ENCODE peak calls at places on chromosomes 12 and 14, in five cellular contexts. R is stomach, A is tibial nerve, N is HCT116, B is RWPE1. V is an unnamed sample.

GRCh38 chr12:54759751-54760150 is 94.6 kb upstream of the MUCL1 start:
- DNase-seq in B (no peak), A (no peak), R (no peak), N (peak), V (peak)

GRCh38 chr12:124386661-124387509 is 92.0 kb downstream of the RFLNA start:
- DNase-seq in A (no peak), R (no peak), N (no peak), B (no peak), V (no peak)

GRCh38 chr12:71865166-71865713 is 25.7 kb downstream of the TBC1D15 start:
- DNase-seq in A (no peak), N (no peak), B (peak), R (no peak), V (no peak)

GRCh38 chr12:111429760-111430417 is 24.2 kb downstream of the SH2B3 start:
- DNase-seq in A (no peak), N (no peak), R (no peak), B (no peak), V (no peak)

GRCh38 chr12:95169368-95169767 is 47.9 kb downstream of the FGD6 start:
- DNase-seq in A (no peak), R (peak), N (peak), B (peak), V (no peak)

GRCh38 chr14:85243306-85243705 is 286.6 kb upstream of the FLRT2 start:
- DNase-seq in R (no peak), N (no peak), B (no peak), A (no peak), V (no peak)

GRCh38 chr14:88987516-88987915 is 163.1 kb downstream of the TTC8 start:
- DNase-seq in A (no peak), N (peak), B (peak), R (no peak), V (no peak)

GRCh38 chr12:13959131-13959734 is 22.2 kb downstream of the GRIN2B start:
- DNase-seq in R (no peak), B (no peak), A (no peak), N (no peak), V (no peak)

GRCh38 chr14:99217066-99217465 is 54.9 kb downstream of the BCL11B start:
- DNase-seq in R (no peak), A (no peak), B (no peak), N (no peak), V (no peak)

GRCh38 chr14:22484638-22485037 is 104.4 kb downstream of the DAD1 start:
- DNase-seq in R (no peak), N (no peak), A (no peak), B (no peak), V (no peak)

GRCh38 chr14:49464885-49465284 is 121.3 kb downstream of the RPS29 start:
- DNase-seq in N (peak), R (no peak), A (no peak), B (no peak), V (no peak)

GRCh38 chr12:7431993-7432685 is 11.8 kb downstream of the CD163L1 start:
- DNase-seq in A (no peak), R (no peak), N (no peak), B (no peak), V (no peak)

GRCh38 chr12:49189731-49190314 is 943 bp upstream of the TUBA1A start:
- DNase-seq in R (no peak), A (no peak), B (no peak), N (no peak), V (no peak)

GRCh38 chr12:73112035-73112816 is 840.1 kb downstream of the TRHDE start:
- DNase-seq in R (no peak), N (no peak), A (no peak), B (no peak), V (no peak)

GRCh38 chr12:70609739-70610491 is 27.3 kb downstream of the PTPRB start:
- DNase-seq in A (no peak), R (peak), B (peak), N (no peak), V (no peak)

GRCh38 chr12:48817957-48818830 is at the start of gene CACNB3:
- DNase-seq in N (no peak), R (peak), B (peak), A (peak), V (no peak)

DNA sequence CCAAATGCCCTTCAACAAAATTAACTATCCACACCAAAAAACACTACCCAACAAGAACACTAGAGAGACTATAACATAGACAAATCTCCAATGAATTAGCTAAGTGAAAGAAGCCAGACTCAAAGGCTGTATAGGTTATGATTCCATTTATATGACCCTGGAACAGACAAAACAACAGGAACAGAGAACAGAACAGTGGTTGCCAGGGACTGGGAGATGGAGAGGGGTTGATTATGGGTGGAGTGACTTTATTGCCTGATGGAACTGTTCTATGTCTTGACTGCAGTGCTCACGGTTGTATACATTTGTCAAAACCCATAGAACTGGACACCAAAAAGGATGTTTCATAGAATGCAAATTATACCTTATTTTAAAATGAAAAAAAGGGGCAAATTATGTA is 14.9 kb downstream of the CATSPERB start:
- DNase-seq in R (no peak), N (no peak), A (no peak), B (no peak), V (no peak)
- H3K27ac ChIP-seq in R (no peak), N (no peak), A (no peak), B (no peak), V (no peak)

GRCh38 chr14:69615471-69616407 is 4.3 kb downstream of the SUSD6 start:
- DNase-seq in R (peak), N (no peak), B (peak), A (peak), V (no peak)
- H3K27ac ChIP-seq in R (peak), N (no peak), B (peak), A (peak), V (peak)

GRCh38 chr12:129723260-129723659 is 180.6 kb downstream of the TMEM132D start:
- DNase-seq in R (no peak), N (no peak), B (no peak), A (no peak), V (no peak)

GRCh38 chr12:129727100-129727499 is 176.7 kb downstream of the TMEM132D start:
- DNase-seq in B (no peak), A (no peak), R (no peak), N (no peak), V (no peak)

DNA sequence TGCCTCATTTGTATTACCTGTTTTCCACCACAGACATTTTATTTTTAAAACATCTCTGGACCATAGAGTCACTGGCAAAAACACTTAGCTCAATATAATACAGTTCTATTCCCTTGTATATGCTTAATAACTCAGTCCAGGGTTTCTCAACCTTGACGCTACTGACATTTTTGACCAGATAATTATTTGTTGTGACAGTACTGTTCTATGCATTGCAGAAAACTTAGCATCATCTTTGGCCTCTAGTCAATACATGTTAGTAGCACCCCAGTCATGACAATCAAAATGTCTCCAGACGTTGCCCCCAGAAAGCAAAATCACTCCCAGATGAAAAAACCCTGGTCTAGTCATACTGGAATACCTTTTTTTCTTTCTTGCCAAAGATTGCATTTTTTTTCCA is 174.7 kb downstream of the TMEM132D start:
- DNase-seq in B (no peak), N (no peak), R (no peak), A (no peak), V (no peak)
- H3K27ac ChIP-seq in B (no peak), N (no peak), R (no peak), A (no peak), V (no peak)

GRCh38 chr14:24110485-24110884 is 4.1 kb upstream of the DCAF11 start:
- DNase-seq in A (no peak), R (no peak), B (no peak), N (no peak), V (no peak)

GRCh38 chr14:24110060-24110459 is 4.5 kb upstream of the DCAF11 start:
- DNase-seq in R (no peak), N (no peak), B (no peak), A (no peak), V (no peak)

GRCh38 chr14:24106672-24107271 is 7.8 kb upstream of the DCAF11 start:
- DNase-seq in B (no peak), R (no peak), A (no peak), N (no peak), V (no peak)

GRCh38 chr14:24103451-24103850 is 9.3 kb downstream of the PCK2 start:
- DNase-seq in A (no peak), N (no peak), R (no peak), B (no peak), V (no peak)

GRCh38 chr14:24108336-24108874 is 6.2 kb upstream of the DCAF11 start:
- DNase-seq in B (no peak), N (no peak), A (no peak), R (no peak), V (no peak)
- H3K27ac ChIP-seq in B (no peak), N (no peak), A (peak), R (no peak), V (no peak)

DNA sequence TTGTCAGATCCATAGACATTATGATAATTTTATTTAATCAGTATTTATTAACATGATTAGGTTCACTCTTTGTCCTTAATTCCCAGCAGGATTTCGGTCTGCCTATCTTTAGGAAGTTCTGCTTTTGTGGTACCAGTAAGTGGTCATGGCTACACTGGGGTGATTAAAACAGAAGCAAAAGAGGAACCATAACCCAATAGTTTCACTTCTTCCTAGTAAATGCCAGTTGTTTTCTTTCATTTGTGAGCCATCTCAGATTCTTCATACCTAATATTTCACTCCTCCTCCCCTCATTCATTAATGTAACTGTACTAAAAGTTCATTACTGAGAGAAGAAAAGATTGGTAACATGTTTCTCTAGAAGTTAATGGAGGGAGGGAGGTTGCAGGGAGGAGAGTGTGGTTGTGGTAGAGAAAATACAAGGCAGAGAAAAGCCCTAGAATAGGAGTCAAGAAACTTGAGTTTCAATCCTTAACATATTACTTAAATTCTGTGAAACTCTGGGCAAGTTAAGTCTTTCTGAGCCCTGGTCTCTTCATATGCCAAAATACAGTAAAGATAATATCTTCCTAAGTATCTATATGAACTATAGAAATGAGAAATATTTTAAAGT is 101.2 kb downstream of the PEBP1 start:
- DNase-seq in A (no peak), R (no peak), B (no peak), N (no peak), V (no peak)
- H3K27ac ChIP-seq in A (no peak), R (no peak), B (no peak), N (no peak), V (no peak)

GRCh38 chr14:54682578-54682977 is 115.7 kb downstream of the SAMD4A start:
- DNase-seq in A (no peak), B (no peak), R (no peak), N (no peak), V (no peak)
- H3K27ac ChIP-seq in A (no peak), B (peak), R (no peak), N (no peak), V (no peak)

DNA sequence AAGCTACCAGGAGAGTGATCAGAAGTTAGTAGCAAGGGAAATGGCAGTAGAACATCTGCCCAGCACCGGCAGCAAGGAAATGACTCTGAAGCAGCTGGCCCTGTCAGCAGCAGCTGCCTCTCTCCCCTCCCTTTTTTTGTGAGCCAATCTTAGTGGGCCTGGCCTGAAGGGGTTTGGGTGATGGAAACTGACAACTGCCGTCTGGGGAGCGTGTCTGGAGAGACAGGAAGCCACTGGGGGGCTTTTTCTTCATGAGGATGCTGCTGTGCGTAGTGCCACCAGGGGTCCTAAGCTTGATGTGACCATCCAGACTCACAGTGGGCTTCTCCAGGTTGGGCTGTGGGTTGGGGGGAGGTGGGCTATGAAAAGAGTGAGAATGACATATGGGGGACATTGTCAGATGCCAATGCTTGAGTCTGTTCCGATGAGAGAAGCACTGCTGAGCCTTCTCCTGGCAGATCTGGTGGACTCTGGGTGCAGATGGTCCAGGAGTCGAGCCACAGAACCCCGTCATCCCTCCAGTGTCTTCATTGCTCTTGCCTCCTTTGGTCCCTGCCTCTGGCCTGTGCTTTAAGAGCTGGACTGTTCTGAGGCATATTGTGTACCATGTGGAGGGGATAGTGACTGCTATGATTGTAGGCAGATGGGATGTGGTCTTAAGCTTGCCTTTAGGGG is 87.6 kb upstream of the HIF1A start:
- DNase-seq in N (no peak), R (no peak), A (no peak), B (no peak), V (no peak)
- H3K27ac ChIP-seq in N (no peak), R (no peak), A (no peak), B (no peak), V (no peak)

V was measured in SK-N-MC.